ENCODE peak calls at places on chromosomes 16 and 17, in six cellular contexts. K, P, Y, R, N and H are unnamed samples. For H3K9me3, the result is how much of the 10 kb centered on the place peaks cover.

GRCh38 chr17:74547736-74548135 is 1.8 kb upstream of the CD300C start:
- ATAC-seq in K (no peak), P (no peak), Y (no peak), R (no peak), N (no peak), H (no peak)

GRCh38 chr16:27365142-27366089 is 36.6 kb upstream of the IL21R start:
- ATAC-seq in K (peak), P (no peak), Y (peak), R (no peak), N (no peak), H (no peak)

GRCh38 chr17:36884495-36885160 is 52.6 kb upstream of the LHX1 start:
- ATAC-seq in K (no peak), P (peak), Y (no peak), R (no peak), N (no peak), H (no peak)

GRCh38 chr16:70407811-70408274 is 31.1 kb downstream of the ST3GAL2 start:
- ATAC-seq in K (no peak), P (no peak), Y (no peak), R (no peak), N (no peak), H (no peak)

GRCh38 chr16:83813818-83814653 is 6.3 kb downstream of the HSBP1 start:
- ATAC-seq in K (peak), P (peak), Y (peak), R (peak), N (peak), H (peak)

GRCh38 chr16:69039333-69039941 is 66.0 kb upstream of the HAS3 start:
- ATAC-seq in K (no peak), P (peak), Y (no peak), R (no peak), N (no peak), H (no peak)

GRCh38 chr17:75393523-75394331 is 11.8 kb downstream of the GRB2 start:
- ATAC-seq in K (peak), P (peak), Y (peak), R (peak), N (peak), H (peak)

GRCh38 chr16:81790277-81790676 is 11.2 kb downstream of the PLCG2 start:
- ATAC-seq in K (no peak), P (no peak), Y (no peak), R (no peak), N (no peak), H (no peak)

GRCh38 chr17:81697261-81698044 is 5.7 kb upstream of the MRPL12 start:
- ATAC-seq in K (no peak), P (no peak), Y (no peak), R (no peak), N (peak), H (no peak)

GRCh38 chr16:19716183-19716582 is 1.8 kb downstream of the KNOP1 start:
- ATAC-seq in K (no peak), P (no peak), Y (no peak), R (no peak), N (no peak), H (no peak)

GRCh38 chr16:629289-630023 is 1.3 kb upstream of the WFIKKN1 start:
- ATAC-seq in K (peak), P (peak), Y (no peak), R (no peak), N (peak), H (no peak)

GRCh38 chr16:85492617-85492957 is 120.5 kb upstream of the GSE1 start:
- ATAC-seq in K (no peak), P (no peak), Y (peak), R (no peak), N (no peak), H (no peak)

GRCh38 chr17:78873519-78874340 is 29.3 kb downstream of the CEP295NL start:
- ATAC-seq in K (peak), P (no peak), Y (no peak), R (no peak), N (peak), H (peak)

DNA sequence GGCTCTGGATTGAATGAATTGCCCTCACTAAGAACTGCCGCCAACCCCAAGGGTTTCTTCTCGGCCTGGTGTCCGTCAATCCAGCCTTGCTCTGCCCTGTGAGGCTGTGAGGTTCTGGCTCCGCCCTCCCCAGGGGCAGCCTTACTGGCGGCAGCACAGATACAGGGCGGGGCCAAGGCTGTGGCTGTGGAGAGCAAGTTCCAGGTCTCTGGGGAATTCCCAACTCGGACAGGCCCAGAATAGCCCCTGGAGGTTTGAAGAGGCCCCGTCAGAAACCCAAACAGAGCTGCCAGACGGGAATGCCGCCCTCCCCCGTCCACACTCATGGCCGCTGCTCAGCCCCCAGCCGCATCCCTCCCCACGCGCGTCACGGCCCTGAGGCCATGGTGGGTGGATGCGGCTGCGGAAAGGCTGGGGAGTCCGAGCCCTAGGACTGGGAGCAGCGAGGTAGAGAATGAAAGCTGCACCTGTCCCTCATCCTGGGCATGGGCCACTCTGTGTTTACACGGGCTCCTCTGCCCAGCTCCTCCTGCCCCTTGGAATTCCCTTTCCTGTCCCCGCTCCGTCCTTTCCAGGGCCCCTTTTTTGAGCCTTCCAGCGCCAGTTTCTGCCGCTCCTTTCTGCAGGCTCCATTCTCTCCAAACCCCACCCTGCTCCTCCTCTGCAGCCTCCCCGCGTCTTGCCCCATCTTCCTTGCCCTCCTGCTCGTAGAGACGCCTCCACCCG is 660 bp upstream of the PRRT2 start:
- ATAC-seq in K (peak), P (peak), Y (peak), R (peak), N (peak), H (peak)
- TF ChIP-seq POLR2A in K (peak), P (peak), Y (peak), R (no peak), N (peak), H (peak)

DNA sequence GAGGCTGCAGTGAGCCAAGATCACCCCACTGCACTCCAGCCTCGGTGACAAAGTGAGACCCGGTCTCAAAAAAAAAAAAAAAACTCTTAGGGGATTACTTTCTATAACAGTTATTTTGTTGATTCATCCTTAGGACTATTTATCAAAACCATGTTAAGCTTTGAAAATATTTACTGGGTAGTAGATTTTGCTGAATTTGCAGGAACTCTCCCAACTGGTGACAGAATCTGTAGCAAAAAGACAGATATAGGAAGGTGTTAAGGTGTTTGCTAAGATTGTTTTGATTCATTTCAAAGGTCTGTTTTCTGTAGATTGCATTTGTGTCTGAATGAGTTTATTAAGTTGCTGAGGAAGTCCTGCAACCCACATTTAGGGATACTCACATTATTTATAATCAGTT is 192.6 kb downstream of the PRKCA start:
- ATAC-seq in K (no peak), P (no peak), Y (no peak), R (no peak), N (no peak), H (no peak)
- H3K27ac ChIP-seq in K (no peak), P (no peak), Y (no peak), R (no peak), N (no peak), H (no peak)

GRCh38 chr17:21530841-21531240 is 154.7 kb downstream of the KCNJ12 start:
- ATAC-seq in K (no peak), P (no peak), Y (peak), R (no peak), N (no peak), H (no peak)
- H3K9me3 ChIP-seq in K (under half), P (under half), Y (under half), R (under half), N (under half), H (under half)

DNA sequence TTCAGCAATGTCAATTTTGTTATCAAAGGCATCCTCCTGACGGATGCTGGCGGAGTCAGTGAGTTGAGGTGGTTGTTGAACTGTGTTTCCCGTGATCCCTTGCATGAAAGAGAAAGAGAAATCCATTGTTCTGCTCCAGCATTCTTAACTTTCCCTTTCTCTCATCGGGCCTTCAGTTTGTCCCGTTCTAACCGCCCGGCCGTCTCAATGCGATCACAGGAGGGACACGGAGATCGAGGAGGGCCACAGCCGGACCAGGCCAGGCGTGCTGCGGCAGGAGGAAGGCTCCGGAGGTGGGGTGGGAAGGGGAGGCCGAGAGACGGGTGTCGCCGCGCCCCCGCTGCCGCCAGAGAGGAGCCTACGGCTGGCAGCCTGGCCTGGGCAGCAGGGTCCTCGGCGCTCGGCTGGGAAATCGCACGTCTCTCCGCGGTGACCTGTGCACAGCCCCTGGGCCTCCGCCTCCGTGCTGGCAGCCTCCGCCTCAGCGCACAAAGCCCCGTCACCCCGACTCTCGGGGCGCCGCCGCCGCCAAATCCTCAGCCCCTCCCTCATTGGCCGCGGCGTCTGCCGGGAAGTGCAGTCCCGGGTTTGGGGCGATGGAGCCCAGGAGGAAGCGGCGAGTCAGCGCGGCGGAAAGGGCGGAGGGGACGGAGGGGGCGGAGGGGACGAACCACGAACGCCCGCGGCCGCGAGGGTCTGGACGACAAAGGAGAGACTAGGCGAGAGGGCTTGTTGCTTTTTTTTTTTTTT is 38.1 kb downstream of the SOST start:
- ATAC-seq in K (peak), P (peak), Y (no peak), R (peak), N (peak), H (peak)
- TF ChIP-seq POLR2A in K (peak), P (peak), Y (no peak), R (peak), N (peak), H (peak)

GRCh38 chr17:68450391-68450790 is 6.9 kb downstream of the WIPI1 start:
- ATAC-seq in K (no peak), P (no peak), Y (no peak), R (no peak), N (no peak), H (no peak)
- H3K27ac ChIP-seq in K (no peak), P (no peak), Y (no peak), R (no peak), N (peak), H (no peak)

GRCh38 chr16:35792516-35793285 is 2333.3 kb downstream of the TP53TG3F start:
- ATAC-seq in K (no peak), P (no peak), Y (no peak), R (no peak), N (no peak), H (no peak)

GRCh38 chr16:35797811-35798210 is 2338.4 kb downstream of the TP53TG3F start:
- ATAC-seq in K (no peak), P (no peak), Y (no peak), R (no peak), N (no peak), H (no peak)

GRCh38 chr16:35798885-35799426 is 2339.5 kb downstream of the TP53TG3F start:
- ATAC-seq in K (no peak), P (no peak), Y (no peak), R (peak), N (no peak), H (no peak)

DNA sequence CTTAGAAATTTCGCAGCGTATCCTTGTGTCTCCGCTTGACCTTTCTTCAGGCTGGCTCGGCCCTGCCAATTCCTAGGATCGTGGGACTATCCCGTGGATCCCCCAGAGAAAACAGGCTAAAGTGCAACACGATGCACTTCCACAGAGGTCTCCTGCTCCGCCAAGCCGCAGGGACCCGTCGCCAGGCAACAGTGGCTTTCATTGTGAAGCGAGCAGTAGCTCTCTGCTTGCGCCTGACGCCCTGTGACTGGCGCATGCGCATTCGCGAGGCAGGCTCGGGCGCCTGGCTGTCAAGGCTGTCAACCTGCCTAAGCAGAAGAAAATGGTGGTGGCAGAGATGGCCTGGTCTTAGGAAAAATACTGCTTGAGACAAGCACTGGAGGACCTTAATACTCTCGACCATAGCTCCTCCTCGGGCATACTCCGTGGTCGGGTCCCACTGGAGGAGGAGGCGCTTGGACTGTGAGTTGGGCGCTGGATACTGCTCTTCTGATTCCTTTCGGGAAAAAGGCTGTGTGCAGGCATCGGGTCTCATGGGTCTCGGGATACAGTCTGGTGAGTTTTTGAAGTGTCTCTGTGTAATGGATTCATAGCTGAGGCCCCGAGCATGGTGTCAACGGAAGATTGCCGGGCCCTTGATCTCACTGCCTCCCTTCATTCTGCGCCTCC is 2336.1 kb downstream of the TP53TG3F start:
- ATAC-seq in K (no peak), P (no peak), Y (no peak), R (no peak), N (no peak), H (no peak)
- H3K9me3 ChIP-seq in K (under half), P (under half), Y (under half), R (under half), N (under half), H (under half)